ENCODE peak calls at places on chromosome 4, in eight cellular contexts. One of them, this sample, is unnamed.

GRCh38 chr4:113141901-113142346 is 92.5 kb downstream of the ANK2 start:
- DNase-seq in nucleus accumbens: no peak
- DNase-seq in ELR: peak
- DNase-seq in SK-N-SH: no peak
- DNase-seq in T-helper 1 cell: no peak
- DNase-seq in activated CD8-positive, alpha-beta T cell treated with anti-CD3 and anti-CD28 coated beads, Interleukin-2, amount 10 ng/mL, durations not matched to agents 7 days and 5 days: no peak
- DNase-seq in NCI-H2171 treated with DMSO at 0.1 percent for 48 hours: no peak
- DNase-seq in CD8-positive, alpha-beta T cell: no peak
- DNase-seq in this sample: peak

GRCh38 chr4:48910511-48910910 is 3.9 kb upstream of the OCIAD2 start:
- DNase-seq in ELR: peak
- DNase-seq in NCI-H2171 treated with DMSO at 0.1 percent for 48 hours: no peak
- DNase-seq in activated CD8-positive, alpha-beta T cell treated with anti-CD3 and anti-CD28 coated beads, Interleukin-2, amount 10 ng/mL, durations not matched to agents 7 days and 5 days: no peak
- DNase-seq in nucleus accumbens: no peak
- DNase-seq in SK-N-SH: no peak
- DNase-seq in T-helper 1 cell: no peak
- DNase-seq in CD8-positive, alpha-beta T cell: no peak
- DNase-seq in this sample: peak

GRCh38 chr4:107564326-107564725 is 155.7 kb downstream of the PAPSS1 start:
- DNase-seq in NCI-H2171 treated with DMSO at 0.1 percent for 48 hours: no peak
- DNase-seq in CD8-positive, alpha-beta T cell: no peak
- DNase-seq in nucleus accumbens: no peak
- DNase-seq in ELR: no peak
- DNase-seq in SK-N-SH: no peak
- DNase-seq in T-helper 1 cell: no peak
- DNase-seq in activated CD8-positive, alpha-beta T cell treated with anti-CD3 and anti-CD28 coated beads, Interleukin-2, amount 10 ng/mL, durations not matched to agents 7 days and 5 days: no peak
- DNase-seq in this sample: peak

GRCh38 chr4:102449751-102450352 is 51.3 kb upstream of the NFKB1 start:
- DNase-seq in T-helper 1 cell: no peak
- DNase-seq in CD8-positive, alpha-beta T cell: peak
- DNase-seq in activated CD8-positive, alpha-beta T cell treated with anti-CD3 and anti-CD28 coated beads, Interleukin-2, amount 10 ng/mL, durations not matched to agents 7 days and 5 days: peak
- DNase-seq in NCI-H2171 treated with DMSO at 0.1 percent for 48 hours: peak
- DNase-seq in nucleus accumbens: no peak
- DNase-seq in SK-N-SH: peak
- DNase-seq in ELR: peak
- DNase-seq in this sample: peak

GRCh38 chr4:1204286-1204827 is 32.0 kb upstream of the SPON2 start:
- DNase-seq in CD8-positive, alpha-beta T cell: peak
- DNase-seq in SK-N-SH: peak
- DNase-seq in ELR: no peak
- DNase-seq in T-helper 1 cell: no peak
- DNase-seq in NCI-H2171 treated with DMSO at 0.1 percent for 48 hours: no peak
- DNase-seq in nucleus accumbens: no peak
- DNase-seq in activated CD8-positive, alpha-beta T cell treated with anti-CD3 and anti-CD28 coated beads, Interleukin-2, amount 10 ng/mL, durations not matched to agents 7 days and 5 days: no peak
- DNase-seq in this sample: no peak

GRCh38 chr4:24781999-24782745 is 13.2 kb upstream of the SOD3 start:
- DNase-seq in CD8-positive, alpha-beta T cell: no peak
- DNase-seq in ELR: no peak
- DNase-seq in NCI-H2171 treated with DMSO at 0.1 percent for 48 hours: no peak
- DNase-seq in activated CD8-positive, alpha-beta T cell treated with anti-CD3 and anti-CD28 coated beads, Interleukin-2, amount 10 ng/mL, durations not matched to agents 7 days and 5 days: no peak
- DNase-seq in T-helper 1 cell: no peak
- DNase-seq in SK-N-SH: no peak
- DNase-seq in nucleus accumbens: no peak
- DNase-seq in this sample: peak

GRCh38 chr4:113881256-113881655 is 98.2 kb downstream of the ARSJ start:
- DNase-seq in NCI-H2171 treated with DMSO at 0.1 percent for 48 hours: no peak
- DNase-seq in nucleus accumbens: no peak
- DNase-seq in activated CD8-positive, alpha-beta T cell treated with anti-CD3 and anti-CD28 coated beads, Interleukin-2, amount 10 ng/mL, durations not matched to agents 7 days and 5 days: no peak
- DNase-seq in SK-N-SH: no peak
- DNase-seq in ELR: peak
- DNase-seq in T-helper 1 cell: no peak
- DNase-seq in CD8-positive, alpha-beta T cell: no peak
- DNase-seq in this sample: peak

GRCh38 chr4:79823148-79823763 is 249.8 kb downstream of the ANTXR2 start:
- DNase-seq in NCI-H2171 treated with DMSO at 0.1 percent for 48 hours: no peak
- DNase-seq in SK-N-SH: no peak
- DNase-seq in ELR: peak
- DNase-seq in activated CD8-positive, alpha-beta T cell treated with anti-CD3 and anti-CD28 coated beads, Interleukin-2, amount 10 ng/mL, durations not matched to agents 7 days and 5 days: no peak
- DNase-seq in nucleus accumbens: no peak
- DNase-seq in CD8-positive, alpha-beta T cell: no peak
- DNase-seq in T-helper 1 cell: no peak
- DNase-seq in this sample: peak

GRCh38 chr4:110088670-110089069 is 109.7 kb downstream of the ELOVL6 start:
- DNase-seq in ELR: peak
- DNase-seq in activated CD8-positive, alpha-beta T cell treated with anti-CD3 and anti-CD28 coated beads, Interleukin-2, amount 10 ng/mL, durations not matched to agents 7 days and 5 days: peak
- DNase-seq in NCI-H2171 treated with DMSO at 0.1 percent for 48 hours: no peak
- DNase-seq in CD8-positive, alpha-beta T cell: no peak
- DNase-seq in SK-N-SH: no peak
- DNase-seq in nucleus accumbens: no peak
- DNase-seq in T-helper 1 cell: no peak
- DNase-seq in this sample: peak

This sample was measured in EH.